ENCODE peak calls at places on chromosome 1, in seven cellular contexts. H, Z, Q, C, K, S and T are unnamed samples.

GRCh38 chr1:28199328-28200233 is 23.1 kb upstream of the PTAFR start:
- DNase-seq in Q (no peak), K (no peak), C (no peak), H (no peak), Z (no peak), S (no peak), T (no peak)

GRCh38 chr1:206899717-206900116 is 2.5 kb downstream of the IL24 start:
- DNase-seq in Q (no peak), C (no peak), S (no peak), H (no peak), K (no peak), Z (no peak), T (no peak)

GRCh38 chr1:61642475-61643232 is 82.3 kb downstream of the TM2D1 start:
- DNase-seq in S (peak; percentile 97), Q (peak; percentile 50), C (no peak), Z (no peak), K (no peak), H (no peak), T (no peak)

GRCh38 chr1:174068000-174068399 is 45.8 kb upstream of the RC3H1 start:
- DNase-seq in K (peak; percentile 41), H (no peak), C (no peak), Z (no peak), Q (peak; percentile 12), S (no peak), T (no peak)

GRCh38 chr1:165068716-165069115 is 287.8 kb downstream of the LMX1A start:
- DNase-seq in Q (no peak), S (no peak), Z (no peak), H (no peak), C (no peak), K (no peak), T (no peak)

GRCh38 chr1:173222149-173223030 is 15.3 kb upstream of the TNFSF4 start:
- DNase-seq in S (no peak), C (no peak), K (no peak), Q (no peak), H (no peak), Z (no peak), T (no peak)

GRCh38 chr1:114345930-114346479 is 165.0 kb downstream of the TRIM33 start:
- DNase-seq in Q (peak; percentile 60), Z (no peak), H (no peak), S (no peak), K (no peak), C (no peak), T (peak; percentile 77)

GRCh38 chr1:211259596-211260126 is 495 bp downstream of the RCOR3 start:
- DNase-seq in H (no peak), S (no peak), Z (no peak), Q (no peak), C (no peak), K (no peak), T (no peak)

GRCh38 chr1:182166321-182166720 is 104.8 kb upstream of the ZNF648 start:
- DNase-seq in Q (no peak), C (no peak), Z (no peak), S (peak; percentile 53), H (no peak), K (no peak), T (no peak)

GRCh38 chr1:245153081-245153644 is 1.6 kb upstream of the KIF26B start:
- DNase-seq in K (peak; percentile 72), Z (no peak), Q (peak; percentile 76), H (peak; percentile 75), S (peak; percentile 60), C (peak; percentile 77), T (peak; percentile 76)

GRCh38 chr1:157411064-157411463 is 141.3 kb downstream of the FCRL5 start:
- DNase-seq in Z (no peak), C (no peak), K (no peak), Q (no peak), H (no peak), S (no peak), T (no peak)

GRCh38 chr1:166906647-166907046 is 30.6 kb upstream of the TADA1 start:
- DNase-seq in K (no peak), C (no peak), S (peak; percentile 84), H (no peak), Q (no peak), Z (no peak), T (no peak)

GRCh38 chr1:225892307-225892706 is 3.4 kb upstream of the LEFTY1 start:
- DNase-seq in Q (no peak), C (no peak), K (no peak), H (no peak), S (no peak), Z (no peak), T (no peak)

GRCh38 chr1:225888898-225889690 is at the start of gene LEFTY1:
- DNase-seq in C (no peak), K (no peak), Q (peak; percentile 82), H (no peak), S (no peak), Z (no peak), T (peak; percentile 84)

GRCh38 chr1:225891229-225891972 is 2.5 kb upstream of the LEFTY1 start:
- DNase-seq in H (no peak), Z (no peak), S (no peak), K (no peak), C (no peak), Q (no peak), T (no peak)

GRCh38 chr1:225889743-225890142 is 797 bp upstream of the LEFTY1 start:
- DNase-seq in Q (no peak), K (no peak), H (no peak), Z (no peak), C (no peak), S (no peak), T (no peak)

GRCh38 chr1:225890346-225891228 is 1.6 kb upstream of the LEFTY1 start:
- DNase-seq in K (no peak), C (no peak), H (no peak), Z (no peak), Q (no peak), S (no peak), T (peak; percentile 84)
- H3K27ac ChIP-seq in K (no peak overlapping the region), C (no peak overlapping the region), H (no peak overlapping the region), Z (no peak overlapping the region), Q (no peak overlapping the region), S (no peak overlapping the region), T (no peak overlapping the region)

GRCh38 chr1:201985355-201985754 is 2.9 kb downstream of the RNPEP start:
- DNase-seq in H (no peak), S (no peak), C (no peak), K (no peak), Z (no peak), Q (no peak), T (no peak)

GRCh38 chr1:201982923-201983805 is 716 bp downstream of the RNPEP start:
- DNase-seq in C (peak; percentile 90), S (peak; percentile 81), K (peak; percentile 70), Z (no peak), H (peak; percentile 42), Q (peak; percentile 84), T (peak; percentile 70)

GRCh38 chr1:201984446-201984845 is 2.0 kb downstream of the RNPEP start:
- DNase-seq in Z (no peak), H (no peak), S (no peak), K (no peak), C (no peak), Q (peak; percentile 13), T (no peak)

DNA sequence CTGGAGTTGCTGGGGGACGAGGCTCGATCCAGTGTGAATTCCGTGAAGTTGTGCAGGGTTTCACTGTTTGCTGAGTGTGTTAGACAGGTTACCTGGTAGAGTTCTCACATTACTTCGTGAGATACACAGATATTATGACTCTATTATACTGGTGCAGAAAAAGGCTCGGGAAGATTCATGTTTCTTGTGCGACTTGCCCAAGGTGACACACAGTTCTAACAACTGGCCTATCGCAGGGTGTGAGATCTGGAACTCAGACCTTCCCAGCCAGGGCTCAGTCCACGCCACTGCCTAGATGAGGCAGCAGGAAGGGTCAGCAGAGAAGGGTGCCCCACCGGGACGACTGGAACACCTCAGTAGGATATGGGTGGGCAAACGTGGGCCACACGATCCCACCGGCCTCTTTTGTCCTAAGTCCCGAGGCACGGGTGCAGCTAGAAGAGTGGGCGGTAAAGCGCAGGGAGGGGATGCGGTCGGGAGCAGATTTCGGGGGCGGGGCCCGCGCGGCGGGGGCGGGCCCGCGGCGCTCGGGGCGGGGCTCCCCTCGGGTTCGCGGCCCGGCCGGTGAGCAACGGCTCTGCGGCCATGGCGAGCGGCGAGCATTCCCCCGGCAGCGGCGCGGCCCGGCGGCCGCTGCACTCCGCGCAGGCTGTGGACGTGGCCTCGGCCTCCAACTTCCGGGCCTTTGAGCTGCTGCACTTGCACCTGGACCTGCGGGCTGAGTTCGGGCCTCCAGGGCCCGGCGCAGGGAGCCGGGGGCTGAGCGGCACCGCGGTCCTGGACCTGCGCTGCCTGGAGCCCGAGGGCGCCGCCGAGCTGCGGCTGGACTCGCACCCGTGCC is at the start of gene RNPEP:
- DNase-seq in S (peak; percentile 37), Q (peak; percentile 66), H (peak; percentile 64), C (peak; percentile 65), Z (no peak), K (peak; percentile 56), T (peak; percentile 77)
- H4K8ac ChIP-seq in S (peak within 1 kb of the TSS; percentile 98), Q (no peak within 1 kb of the TSS), H (peak within 1 kb of the TSS; percentile 86), C (peak within 1 kb of the TSS; percentile 99), Z (peak within 1 kb of the TSS; percentile 76), K (peak within 1 kb of the TSS; percentile 94), T (no peak within 1 kb of the TSS)

DNA sequence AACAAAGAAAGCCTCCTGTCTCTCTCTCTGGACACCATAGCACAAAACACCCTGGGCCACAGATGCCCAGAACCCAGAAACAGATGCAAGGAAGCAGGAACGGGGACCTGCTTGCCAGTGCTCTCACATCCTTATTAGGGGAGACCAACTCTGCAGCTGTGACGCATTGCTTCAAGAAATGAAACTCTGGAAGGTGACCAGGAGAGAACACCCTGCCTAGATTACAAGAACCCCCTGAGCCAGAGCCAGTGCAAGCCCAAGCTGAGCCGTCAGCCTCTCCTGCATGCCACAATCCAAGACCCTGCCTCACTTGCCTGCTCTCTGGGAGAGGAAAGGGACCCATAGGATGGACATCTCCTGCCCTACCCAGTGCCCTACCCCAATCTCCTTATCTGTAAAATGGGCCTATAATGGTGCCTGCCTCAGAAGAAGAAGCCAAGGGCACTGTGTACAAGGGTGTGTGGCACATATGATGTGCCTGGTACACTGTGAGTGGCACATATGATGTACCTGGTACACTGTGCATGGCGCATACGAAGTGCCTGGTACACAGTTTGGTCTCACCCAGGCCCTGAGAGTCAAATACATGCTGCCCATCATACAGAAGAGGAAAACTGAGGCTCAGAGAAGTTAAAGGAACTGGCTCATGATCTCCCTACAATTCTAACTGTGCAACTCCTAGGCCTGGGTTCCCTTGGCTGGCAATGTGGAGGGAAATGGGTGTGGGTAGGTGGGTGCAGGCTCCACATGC is 16.8 kb upstream of the FAM131C start:
- DNase-seq in H (no peak), Z (no peak), K (no peak), Q (no peak), C (no peak), S (no peak), T (no peak)
- H3K27ac ChIP-seq in H (no peak overlapping the region), Z (no peak overlapping the region), K (no peak overlapping the region), Q (no peak overlapping the region), C (no peak overlapping the region), S (no peak overlapping the region), T (no peak overlapping the region)

GRCh38 chr1:18879221-18879790 is 19.8 kb upstream of the TAS1R2 start:
- DNase-seq in H (no peak), C (no peak), Q (no peak), K (no peak), S (no peak), Z (no peak), T (no peak)

GRCh38 chr1:18880585-18880984 is 21.1 kb upstream of the TAS1R2 start:
- DNase-seq in Q (no peak), K (no peak), H (no peak), S (no peak), Z (no peak), C (no peak), T (no peak)

GRCh38 chr1:18881164-18881563 is 21.2 kb downstream of the ALDH4A1 start:
- DNase-seq in Z (no peak), Q (no peak), S (no peak), K (no peak), C (no peak), H (no peak), T (no peak)

GRCh38 chr1:18878538-18879220 is 19.2 kb upstream of the TAS1R2 start:
- DNase-seq in Q (no peak), S (no peak), K (no peak), H (no peak), C (no peak), Z (no peak), T (no peak)

GRCh38 chr1:18879791-18880309 is 20.4 kb upstream of the TAS1R2 start:
- DNase-seq in K (no peak), H (no peak), Z (no peak), Q (no peak), S (no peak), C (no peak), T (no peak)
- H4K8ac ChIP-seq in K (no peak overlapping the region), H (no peak overlapping the region), Z (no peak overlapping the region), Q (no peak overlapping the region), S (no peak overlapping the region), C (no peak overlapping the region), T (no peak overlapping the region)